ENCODE peak calls at places on chromosomes 13 and 19, in eight cellular contexts. One of them, this sample, is unnamed.
A peak's percentile ranks its signal among the peaks of the same experiment; 100 is the strongest.

GRCh38 chr13:33322965-33323668 is 37.6 kb upstream of the STARD13 start:
- DNase-seq in NCI-H1417: peak; percentile 43
- DNase-seq in myocyte: peak; percentile 41
- DNase-seq in skeletal muscle cell: no peak
- DNase-seq in D341Med: no peak
- DNase-seq in Right ventricle myocardium superior: no peak
- DNase-seq in heart left ventricle: no peak
- DNase-seq in AG10803: no peak
- DNase-seq in this sample: peak; percentile 77

GRCh38 chr13:80157261-80157942 is 183.5 kb downstream of the SPRY2 start:
- DNase-seq in NCI-H1417: no peak
- DNase-seq in myocyte: no peak
- DNase-seq in skeletal muscle cell: no peak
- DNase-seq in D341Med: no peak
- DNase-seq in Right ventricle myocardium superior: no peak
- DNase-seq in heart left ventricle: no peak
- DNase-seq in AG10803: peak; percentile 41
- DNase-seq in this sample: no peak

GRCh38 chr13:59531571-59532091 is 632.1 kb downstream of the DIAPH3 start:
- DNase-seq in NCI-H1417: peak; percentile 46
- DNase-seq in myocyte: peak; percentile 83
- DNase-seq in skeletal muscle cell: peak; percentile 56
- DNase-seq in D341Med: no peak
- DNase-seq in Right ventricle myocardium superior: peak; percentile 87
- DNase-seq in heart left ventricle: peak; percentile 93
- DNase-seq in AG10803: peak; percentile 44
- DNase-seq in this sample: peak; percentile 93

GRCh38 chr13:44293908-44294735 is 79.5 kb upstream of the SERP2 start:
- DNase-seq in NCI-H1417: no peak
- DNase-seq in myocyte: no peak
- DNase-seq in skeletal muscle cell: no peak
- DNase-seq in D341Med: no peak
- DNase-seq in Right ventricle myocardium superior: no peak
- DNase-seq in heart left ventricle: no peak
- DNase-seq in AG10803: peak; percentile 34
- DNase-seq in this sample: no peak

GRCh38 chr13:48859168-48860105 is 116.3 kb upstream of the FNDC3A start:
- DNase-seq in NCI-H1417: no peak
- DNase-seq in myocyte: no peak
- DNase-seq in skeletal muscle cell: no peak
- DNase-seq in D341Med: no peak
- DNase-seq in Right ventricle myocardium superior: no peak
- DNase-seq in heart left ventricle: no peak
- DNase-seq in AG10803: no peak
- DNase-seq in this sample: peak; percentile 6

GRCh38 chr13:87810920-87811344 is 139.8 kb downstream of the SLITRK5 start:
- DNase-seq in NCI-H1417: no peak
- DNase-seq in myocyte: no peak
- DNase-seq in skeletal muscle cell: no peak
- DNase-seq in D341Med: peak; percentile 14
- DNase-seq in Right ventricle myocardium superior: no peak
- DNase-seq in heart left ventricle: no peak
- DNase-seq in AG10803: no peak
- DNase-seq in this sample: peak; percentile 64

GRCh38 chr19:49430678-49431329 is 5.6 kb downstream of the GFY start:
- DNase-seq in NCI-H1417: no peak
- DNase-seq in myocyte: no peak
- DNase-seq in skeletal muscle cell: no peak
- DNase-seq in D341Med: no peak
- DNase-seq in Right ventricle myocardium superior: no peak
- DNase-seq in heart left ventricle: no peak
- DNase-seq in AG10803: no peak
- DNase-seq in this sample: peak; percentile 48

GRCh38 chr19:56748443-56748842 is 76.9 kb upstream of the ZNF835 start:
- DNase-seq in NCI-H1417: peak; percentile 2
- DNase-seq in myocyte: peak; percentile 22
- DNase-seq in skeletal muscle cell: no peak
- DNase-seq in D341Med: no peak
- DNase-seq in Right ventricle myocardium superior: no peak
- DNase-seq in heart left ventricle: no peak
- DNase-seq in AG10803: no peak
- DNase-seq in this sample: peak; percentile 41

GRCh38 chr19:1745589-1746031 is 7.7 kb upstream of the ONECUT3 start:
- DNase-seq in NCI-H1417: no peak
- DNase-seq in myocyte: no peak
- DNase-seq in skeletal muscle cell: no peak
- DNase-seq in D341Med: no peak
- DNase-seq in Right ventricle myocardium superior: no peak
- DNase-seq in heart left ventricle: no peak
- DNase-seq in AG10803: no peak
- DNase-seq in this sample: peak; percentile 61

GRCh38 chr13:41402695-41403511 is 54.4 kb upstream of the RGCC start:
- DNase-seq in NCI-H1417: no peak
- DNase-seq in myocyte: no peak
- DNase-seq in skeletal muscle cell: no peak
- DNase-seq in D341Med: no peak
- DNase-seq in Right ventricle myocardium superior: no peak
- DNase-seq in heart left ventricle: no peak
- DNase-seq in AG10803: no peak
- DNase-seq in this sample: peak; percentile 66

This sample was measured in NCI-H69.